ENCODE peak calls at places on chromosomes 4 and X, in nine cellular contexts. A is CMK; W is sciatic nerve; Y is activated CD4-positive, alpha-beta T cell treated with anti-CD3 and anti-CD28 coated beads, Interleukin-2, amount 10 ng/mL, durations not matched to agents 7 days and 5 days; I is NCI-H2171 treated with DMSO at 0.1 percent for 48 hours; M is M059J; D is stimulated activated naive CD8-positive, alpha-beta T cell treated with anti-CD3 and anti-CD28 coated beads, Interleukin-15, Interleukin-2, amounts not matched to agents 100 U/mL and 50 U/mL, for 24 hours; C is fibroblast of pulmonary artery; K is cerebellar cortex. S is an unnamed sample.
A peak's percentile ranks its signal among the peaks of the same experiment; 100 is the strongest.

GRCh38 chrX:134115270-134115669 is 121.7 kb upstream of the CCDC160 start:
- DNase-seq in D (no peak), I (no peak), C (no peak), K (no peak), M (no peak), Y (no peak), A (no peak), W (no peak), S (no peak)

GRCh38 chr4:55947254-55947882 is 1.4 kb upstream of the CEP135 start:
- DNase-seq in A (no peak), C (no peak), I (no peak), Y (peak; percentile 10), D (peak; percentile 21), M (peak; percentile 21), W (no peak), K (no peak), S (peak; percentile 40)

GRCh38 chrX:112197845-112198244 is 115.3 kb upstream of the TRPC5 start:
- DNase-seq in C (no peak), W (no peak), I (peak; percentile 33), K (no peak), Y (no peak), A (no peak), M (no peak), D (no peak), S (no peak)

GRCh38 chrX:78104447-78105176 is 564 bp downstream of the PGK1 start:
- DNase-seq in A (no peak), Y (peak; percentile 26), K (peak; percentile 55), W (no peak), I (peak; percentile 2), C (peak; percentile 68), M (peak; percentile 58), D (peak; percentile 26), S (peak; percentile 46)

GRCh38 chr4:12729384-12729783 is 754.8 kb downstream of the RAB28 start:
- DNase-seq in Y (no peak), W (no peak), D (no peak), C (peak; percentile 48), M (peak; percentile 7), K (peak; percentile 8), I (peak; percentile 9), A (no peak), S (peak; percentile 11)

GRCh38 chr4:100299019-100299418 is 108.8 kb upstream of the DDIT4L start:
- DNase-seq in K (no peak), Y (no peak), I (no peak), W (no peak), C (peak; percentile 96), A (no peak), M (peak; percentile 81), D (no peak), S (peak; percentile 93)

GRCh38 chr4:3809028-3809427 is 42.8 kb downstream of the ADRA2C start:
- DNase-seq in Y (no peak), D (no peak), I (no peak), C (no peak), W (no peak), K (no peak), M (no peak), A (no peak), S (no peak)

GRCh38 chr4:188372856-188373255 is 233.6 kb downstream of the TRIML1 start:
- DNase-seq in C (peak; percentile 4), K (peak; percentile 7), D (no peak), M (peak; percentile 53), I (no peak), Y (no peak), W (no peak), A (no peak), S (peak; percentile 10)

GRCh38 chr4:20323991-20324390 is 72.3 kb downstream of the SLIT2 start:
- DNase-seq in I (no peak), D (no peak), W (no peak), K (no peak), A (no peak), Y (no peak), M (peak; percentile 71), C (no peak), S (peak; percentile 44)